ENCODE peak calls at places on chromosomes 13 and 19, in nine cellular contexts. D, K, A, N, C, E, S, L and R are unnamed samples.

GRCh38 chr19:54388001-54388802 is 23.5 kb upstream of the LAIR1 start:
- DNase-seq in E (peak; percentile 26), A (no peak), C (peak; percentile 12), D (peak; percentile 16), L (no peak), N (no peak), K (no peak), S (peak; percentile 56), R (no peak)

GRCh38 chr19:4678881-4679379 is 8.8 kb upstream of the MYDGF start:
- DNase-seq in K (no peak), N (no peak), S (no peak), D (peak; percentile 24), A (peak; percentile 88), E (peak; percentile 93), L (peak; percentile 23), C (peak; percentile 28), R (peak; percentile 98)

GRCh38 chr19:47471733-47472457 is at the start of gene SLC8A2:
- DNase-seq in D (peak; percentile 82), L (peak; percentile 84), S (no peak), C (peak; percentile 42), A (peak; percentile 75), K (no peak), E (peak; percentile 98), N (peak; percentile 72), R (peak; percentile 97)

GRCh38 chr19:5253403-5254110 is 87.1 kb downstream of the PTPRS start:
- DNase-seq in A (no peak), K (no peak), D (peak; percentile 64), C (no peak), S (no peak), E (no peak), L (peak; percentile 63), N (no peak), R (no peak)

GRCh38 chr13:72820156-72820897 is 38.4 kb downstream of the PIBF1 start:
- DNase-seq in A (no peak), S (no peak), E (no peak), C (no peak), D (peak; percentile 10), K (no peak), N (no peak), L (peak; percentile 95), R (no peak)

GRCh38 chr13:75505966-75506365 is 24.0 kb upstream of the TBC1D4 start:
- DNase-seq in E (no peak), C (no peak), L (no peak), D (no peak), K (no peak), N (no peak), A (no peak), S (no peak), R (no peak)

GRCh38 chr13:97934590-97934989 is 18.9 kb upstream of the IPO5 start:
- DNase-seq in K (no peak), A (no peak), L (peak; percentile 64), D (no peak), E (no peak), N (no peak), S (no peak), C (no peak), R (no peak)

GRCh38 chr13:85935868-85936467 is 136.7 kb upstream of the SLITRK6 start:
- DNase-seq in N (no peak), A (no peak), L (no peak), D (no peak), S (no peak), K (no peak), E (no peak), C (no peak), R (no peak)

GRCh38 chr13:43284162-43284561 is 260.8 kb downstream of the DNAJC15 start:
- DNase-seq in A (no peak), L (peak; percentile 81), E (no peak), D (peak; percentile 20), S (no peak), N (no peak), K (no peak), C (no peak), R (no peak)

GRCh38 chr19:6312018-6312417 is 21.4 kb downstream of the ACER1 start:
- DNase-seq in L (no peak), E (no peak), A (no peak), C (no peak), D (no peak), N (no peak), K (no peak), S (no peak), R (peak; percentile 51)

GRCh38 chr13:108962652-108963051 is 333.2 kb downstream of the MYO16 start:
- DNase-seq in C (no peak), L (no peak), S (no peak), K (no peak), D (no peak), E (no peak), N (no peak), A (no peak), R (no peak)

GRCh38 chr19:6423499-6424189 is 967 bp downstream of the KHSRP start:
- DNase-seq in A (peak; percentile 75), C (peak; percentile 39), D (peak; percentile 82), K (peak; percentile 27), L (peak; percentile 42), E (peak; percentile 71), S (no peak), N (peak; percentile 85), R (peak; percentile 86)

GRCh38 chr13:104796581-104796980 is 1730.4 kb upstream of the SLC10A2 start:
- DNase-seq in E (no peak), C (no peak), L (peak; percentile 39), A (no peak), S (no peak), D (no peak), N (no peak), K (no peak), R (no peak)

GRCh38 chr19:49145485-49146407 is 9.4 kb downstream of the HRC start:
- DNase-seq in C (peak; percentile 85), E (peak; percentile 76), L (peak; percentile 75), N (peak; percentile 86), S (peak; percentile 70), D (peak; percentile 89), K (no peak), A (peak; percentile 92), R (peak; percentile 99)

GRCh38 chr19:51572415-51572814 is 1.3 kb downstream of the ZNF175 start:
- DNase-seq in S (no peak), A (no peak), E (no peak), L (no peak), C (no peak), K (no peak), N (no peak), D (no peak), R (no peak)

GRCh38 chr13:111518161-111518791 is 197.8 kb downstream of the TEX29 start:
- DNase-seq in A (no peak), C (no peak), E (no peak), N (no peak), D (no peak), K (no peak), L (no peak), S (no peak), R (peak; percentile 66)

GRCh38 chr13:40776232-40776631 is 5.2 kb upstream of the MRPS31 start:
- DNase-seq in A (no peak), E (no peak), C (no peak), S (no peak), N (no peak), L (no peak), K (no peak), D (no peak), R (no peak)

GRCh38 chr13:75101997-75102720 is 379.8 kb downstream of the TBC1D4 start:
- DNase-seq in A (no peak), S (no peak), D (peak; percentile 11), L (peak; percentile 71), E (peak; percentile 10), C (no peak), K (no peak), N (no peak), R (peak; percentile 92)

GRCh38 chr19:51724543-51724942 is 752 bp upstream of the HAS1 start:
- DNase-seq in S (no peak), E (no peak), D (no peak), C (no peak), L (no peak), A (no peak), N (no peak), K (no peak), R (no peak)

GRCh38 chr19:48444129-48444932 is 1.5 kb upstream of the GRWD1 start:
- DNase-seq in E (no peak), C (no peak), S (no peak), D (no peak), N (peak; percentile 37), L (no peak), A (no peak), K (no peak), R (peak; percentile 67)

GRCh38 chr13:85729296-85729695 is 69.9 kb downstream of the SLITRK6 start:
- DNase-seq in K (no peak), D (no peak), C (no peak), S (no peak), N (no peak), A (no peak), E (no peak), L (peak; percentile 64), R (no peak)

GRCh38 chr13:40116008-40116407 is 460.5 kb downstream of the COG6 start:
- DNase-seq in N (no peak), K (no peak), S (peak; percentile 61), L (peak; percentile 83), D (no peak), A (peak; percentile 73), E (peak; percentile 34), C (no peak), R (peak; percentile 69)

GRCh38 chr13:87129602-87130300 is 541.4 kb upstream of the SLITRK5 start:
- DNase-seq in K (peak; percentile 4), E (no peak), A (no peak), C (no peak), N (no peak), D (no peak), L (peak; percentile 49), S (no peak), R (no peak)

GRCh38 chr19:10076535-10076934 is 9.6 kb upstream of the SHFL start:
- DNase-seq in N (no peak), E (no peak), A (no peak), C (no peak), D (no peak), K (no peak), S (no peak), L (no peak), R (no peak)

GRCh38 chr19:37981785-37982475 is 74.9 kb downstream of the SIPA1L3 start:
- DNase-seq in L (peak; percentile 96), D (no peak), C (no peak), S (no peak), A (no peak), K (no peak), N (no peak), E (no peak), R (no peak)